ENCODE peak calls at places on chromosomes 16 and 17, in seven cellular contexts. One of them, this sample, is unnamed.

GRCh38 chr17:77184474-77184873 is 43.7 kb downstream of the SEC14L1 start:
- DNase-seq in IMR-90: no peak
- DNase-seq in cardiac fibroblast: peak; percentile 36
- DNase-seq in nephron progenitor cell: no peak
- DNase-seq in WTC11: no peak
- DNase-seq in activated CD8-positive, alpha-beta T cell treated with anti-CD3 and anti-CD28 coated beads for 36 hours: no peak
- DNase-seq in fibroblast of the aortic adventitia: peak; percentile 21
- DNase-seq in this sample: no peak

GRCh38 chr16:18932243-18932997 is 6.2 kb upstream of the SMG1 start:
- DNase-seq in IMR-90: peak; percentile 43
- DNase-seq in cardiac fibroblast: peak; percentile 80
- DNase-seq in nephron progenitor cell: no peak
- DNase-seq in WTC11: no peak
- DNase-seq in activated CD8-positive, alpha-beta T cell treated with anti-CD3 and anti-CD28 coated beads for 36 hours: no peak
- DNase-seq in fibroblast of the aortic adventitia: peak; percentile 81
- DNase-seq in this sample: no peak

GRCh38 chr16:72689851-72690250 is 358.1 kb downstream of the ZFHX3 start:
- DNase-seq in IMR-90: peak; percentile 17
- DNase-seq in cardiac fibroblast: peak; percentile 12
- DNase-seq in nephron progenitor cell: no peak
- DNase-seq in WTC11: no peak
- DNase-seq in activated CD8-positive, alpha-beta T cell treated with anti-CD3 and anti-CD28 coated beads for 36 hours: no peak
- DNase-seq in fibroblast of the aortic adventitia: peak; percentile 60
- DNase-seq in this sample: no peak

GRCh38 chr17:50772251-50772650 is 4.9 kb upstream of the ANKRD40CL start:
- DNase-seq in IMR-90: no peak
- DNase-seq in cardiac fibroblast: no peak
- DNase-seq in nephron progenitor cell: no peak
- DNase-seq in WTC11: no peak
- DNase-seq in activated CD8-positive, alpha-beta T cell treated with anti-CD3 and anti-CD28 coated beads for 36 hours: no peak
- DNase-seq in fibroblast of the aortic adventitia: no peak
- DNase-seq in this sample: no peak

GRCh38 chr17:36545093-36545464 is 360 bp downstream of the GGNBP2 start:
- DNase-seq in IMR-90: no peak
- DNase-seq in cardiac fibroblast: no peak
- DNase-seq in nephron progenitor cell: no peak
- DNase-seq in WTC11: no peak
- DNase-seq in activated CD8-positive, alpha-beta T cell treated with anti-CD3 and anti-CD28 coated beads for 36 hours: no peak
- DNase-seq in fibroblast of the aortic adventitia: no peak
- DNase-seq in this sample: peak; percentile 72

GRCh38 chr16:81838794-81839193 is 59.7 kb downstream of the PLCG2 start:
- DNase-seq in IMR-90: peak; percentile 9
- DNase-seq in cardiac fibroblast: peak; percentile 29
- DNase-seq in nephron progenitor cell: no peak
- DNase-seq in WTC11: no peak
- DNase-seq in activated CD8-positive, alpha-beta T cell treated with anti-CD3 and anti-CD28 coated beads for 36 hours: no peak
- DNase-seq in fibroblast of the aortic adventitia: no peak
- DNase-seq in this sample: no peak

GRCh38 chr16:54657058-54657708 is 273.5 kb upstream of the IRX5 start:
- DNase-seq in IMR-90: no peak
- DNase-seq in cardiac fibroblast: peak; percentile 69
- DNase-seq in nephron progenitor cell: no peak
- DNase-seq in WTC11: no peak
- DNase-seq in activated CD8-positive, alpha-beta T cell treated with anti-CD3 and anti-CD28 coated beads for 36 hours: no peak
- DNase-seq in fibroblast of the aortic adventitia: peak; percentile 84
- DNase-seq in this sample: no peak

GRCh38 chr16:66457888-66458287 is 30.8 kb downstream of the BEAN1 start:
- DNase-seq in IMR-90: peak; percentile 5
- DNase-seq in cardiac fibroblast: peak; percentile 13
- DNase-seq in nephron progenitor cell: no peak
- DNase-seq in WTC11: no peak
- DNase-seq in activated CD8-positive, alpha-beta T cell treated with anti-CD3 and anti-CD28 coated beads for 36 hours: no peak
- DNase-seq in fibroblast of the aortic adventitia: no peak
- DNase-seq in this sample: no peak

GRCh38 chr17:73274490-73274889 is 12.8 kb upstream of the CPSF4L start:
- DNase-seq in IMR-90: no peak
- DNase-seq in cardiac fibroblast: no peak
- DNase-seq in nephron progenitor cell: no peak
- DNase-seq in WTC11: no peak
- DNase-seq in activated CD8-positive, alpha-beta T cell treated with anti-CD3 and anti-CD28 coated beads for 36 hours: no peak
- DNase-seq in fibroblast of the aortic adventitia: no peak
- DNase-seq in this sample: no peak

GRCh38 chr16:15857779-15858560 is 1.1 kb upstream of the MYH11 start:
- DNase-seq in IMR-90: peak; percentile 50
- DNase-seq in cardiac fibroblast: peak; percentile 9
- DNase-seq in nephron progenitor cell: peak; percentile 63
- DNase-seq in WTC11: peak; percentile 69
- DNase-seq in activated CD8-positive, alpha-beta T cell treated with anti-CD3 and anti-CD28 coated beads for 36 hours: no peak
- DNase-seq in fibroblast of the aortic adventitia: peak; percentile 33
- DNase-seq in this sample: peak; percentile 13

GRCh38 chr16:17245727-17246576 is 224.8 kb downstream of the XYLT1 start:
- DNase-seq in IMR-90: no peak
- DNase-seq in cardiac fibroblast: no peak
- DNase-seq in nephron progenitor cell: no peak
- DNase-seq in WTC11: no peak
- DNase-seq in activated CD8-positive, alpha-beta T cell treated with anti-CD3 and anti-CD28 coated beads for 36 hours: no peak
- DNase-seq in fibroblast of the aortic adventitia: no peak
- DNase-seq in this sample: no peak

GRCh38 chr17:77076046-77076882 is 64.5 kb upstream of the SEC14L1 start:
- DNase-seq in IMR-90: peak; percentile 9
- DNase-seq in cardiac fibroblast: peak; percentile 11
- DNase-seq in nephron progenitor cell: peak; percentile 16
- DNase-seq in WTC11: no peak
- DNase-seq in activated CD8-positive, alpha-beta T cell treated with anti-CD3 and anti-CD28 coated beads for 36 hours: no peak
- DNase-seq in fibroblast of the aortic adventitia: no peak
- DNase-seq in this sample: no peak

GRCh38 chr17:59753522-59754467 is 46.3 kb downstream of the VMP1 start:
- DNase-seq in IMR-90: peak; percentile 93
- DNase-seq in cardiac fibroblast: peak; percentile 96
- DNase-seq in nephron progenitor cell: peak; percentile 20
- DNase-seq in WTC11: no peak
- DNase-seq in activated CD8-positive, alpha-beta T cell treated with anti-CD3 and anti-CD28 coated beads for 36 hours: peak; percentile 35
- DNase-seq in fibroblast of the aortic adventitia: peak; percentile 96
- DNase-seq in this sample: no peak

GRCh38 chr16:57960826-57961472 is 10.0 kb downstream of the CNGB1 start:
- DNase-seq in IMR-90: no peak
- DNase-seq in cardiac fibroblast: no peak
- DNase-seq in nephron progenitor cell: no peak
- DNase-seq in WTC11: no peak
- DNase-seq in activated CD8-positive, alpha-beta T cell treated with anti-CD3 and anti-CD28 coated beads for 36 hours: no peak
- DNase-seq in fibroblast of the aortic adventitia: no peak
- DNase-seq in this sample: no peak

GRCh38 chr16:13120557-13120956 is 219.2 kb downstream of the SHISA9 start:
- DNase-seq in IMR-90: no peak
- DNase-seq in cardiac fibroblast: no peak
- DNase-seq in nephron progenitor cell: no peak
- DNase-seq in WTC11: no peak
- DNase-seq in activated CD8-positive, alpha-beta T cell treated with anti-CD3 and anti-CD28 coated beads for 36 hours: no peak
- DNase-seq in fibroblast of the aortic adventitia: no peak
- DNase-seq in this sample: no peak

GRCh38 chr17:31053076-31053475 is 41.7 kb upstream of the NF1 start:
- DNase-seq in IMR-90: no peak
- DNase-seq in cardiac fibroblast: no peak
- DNase-seq in nephron progenitor cell: no peak
- DNase-seq in WTC11: no peak
- DNase-seq in activated CD8-positive, alpha-beta T cell treated with anti-CD3 and anti-CD28 coated beads for 36 hours: no peak
- DNase-seq in fibroblast of the aortic adventitia: no peak
- DNase-seq in this sample: no peak

GRCh38 chr17:2863204-2863603 is 67.0 kb downstream of the RAP1GAP2 start:
- DNase-seq in IMR-90: no peak
- DNase-seq in cardiac fibroblast: no peak
- DNase-seq in nephron progenitor cell: no peak
- DNase-seq in WTC11: no peak
- DNase-seq in activated CD8-positive, alpha-beta T cell treated with anti-CD3 and anti-CD28 coated beads for 36 hours: no peak
- DNase-seq in fibroblast of the aortic adventitia: no peak
- DNase-seq in this sample: no peak

GRCh38 chr16:3058173-3059030 is 7.0 kb upstream of the IL32 start:
- DNase-seq in IMR-90: no peak
- DNase-seq in cardiac fibroblast: peak; percentile 43
- DNase-seq in nephron progenitor cell: peak; percentile 58
- DNase-seq in WTC11: peak; percentile 76
- DNase-seq in activated CD8-positive, alpha-beta T cell treated with anti-CD3 and anti-CD28 coated beads for 36 hours: peak; percentile 83
- DNase-seq in fibroblast of the aortic adventitia: no peak
- DNase-seq in this sample: peak; percentile 36

GRCh38 chr16:69131749-69132423 is 502 bp downstream of the CHTF8 start:
- DNase-seq in IMR-90: peak; percentile 81
- DNase-seq in cardiac fibroblast: peak; percentile 82
- DNase-seq in nephron progenitor cell: peak; percentile 90
- DNase-seq in WTC11: peak; percentile 84
- DNase-seq in activated CD8-positive, alpha-beta T cell treated with anti-CD3 and anti-CD28 coated beads for 36 hours: peak; percentile 83
- DNase-seq in fibroblast of the aortic adventitia: peak; percentile 77
- DNase-seq in this sample: peak; percentile 82

GRCh38 chr16:35391328-35391727 is 1931.9 kb downstream of the TP53TG3F start:
- DNase-seq in IMR-90: peak; percentile 23
- DNase-seq in cardiac fibroblast: peak; percentile 45
- DNase-seq in nephron progenitor cell: peak; percentile 6
- DNase-seq in WTC11: peak; percentile 47
- DNase-seq in activated CD8-positive, alpha-beta T cell treated with anti-CD3 and anti-CD28 coated beads for 36 hours: peak; percentile 42
- DNase-seq in fibroblast of the aortic adventitia: peak; percentile 19
- DNase-seq in this sample: no peak

GRCh38 chr16:80122155-80122554 is 418.6 kb upstream of the DYNLRB2 start:
- DNase-seq in IMR-90: no peak
- DNase-seq in cardiac fibroblast: no peak
- DNase-seq in nephron progenitor cell: no peak
- DNase-seq in WTC11: no peak
- DNase-seq in activated CD8-positive, alpha-beta T cell treated with anti-CD3 and anti-CD28 coated beads for 36 hours: no peak
- DNase-seq in fibroblast of the aortic adventitia: peak; percentile 83
- DNase-seq in this sample: no peak

GRCh38 chr16:64900517-64900916 is 221.3 kb downstream of the CDH11 start:
- DNase-seq in IMR-90: no peak
- DNase-seq in cardiac fibroblast: peak; percentile 18
- DNase-seq in nephron progenitor cell: no peak
- DNase-seq in WTC11: no peak
- DNase-seq in activated CD8-positive, alpha-beta T cell treated with anti-CD3 and anti-CD28 coated beads for 36 hours: no peak
- DNase-seq in fibroblast of the aortic adventitia: no peak
- DNase-seq in this sample: no peak
- TF ChIP-seq CTCF in IMR-90: no peak
- TF ChIP-seq CTCF in cardiac fibroblast: no peak
- TF ChIP-seq CTCF in nephron progenitor cell: no peak
- TF ChIP-seq CTCF in WTC11: no peak
- TF ChIP-seq CTCF in activated CD8-positive, alpha-beta T cell treated with anti-CD3 and anti-CD28 coated beads for 36 hours: no peak
- TF ChIP-seq CTCF in fibroblast of the aortic adventitia: no peak
- TF ChIP-seq CTCF in this sample: no peak

GRCh38 chr17:81295678-81296381 is 723 bp upstream of the SLC38A10 start:
- DNase-seq in IMR-90: peak; percentile 33
- DNase-seq in cardiac fibroblast: peak; percentile 46
- DNase-seq in nephron progenitor cell: no peak
- DNase-seq in WTC11: peak; percentile 57
- DNase-seq in activated CD8-positive, alpha-beta T cell treated with anti-CD3 and anti-CD28 coated beads for 36 hours: peak; percentile 64
- DNase-seq in fibroblast of the aortic adventitia: peak; percentile 26
- DNase-seq in this sample: peak; percentile 37
- TF ChIP-seq CTCF in IMR-90: peak; percentile 37
- TF ChIP-seq CTCF in cardiac fibroblast: peak; percentile 47
- TF ChIP-seq CTCF in nephron progenitor cell: peak; percentile 17
- TF ChIP-seq CTCF in WTC11: no peak
- TF ChIP-seq CTCF in activated CD8-positive, alpha-beta T cell treated with anti-CD3 and anti-CD28 coated beads for 36 hours: peak; percentile 51
- TF ChIP-seq CTCF in fibroblast of the aortic adventitia: peak; percentile 36
- TF ChIP-seq CTCF in this sample: peak; percentile 52

GRCh38 chr17:13131211-13131610 is 113.4 kb upstream of the ELAC2 start:
- DNase-seq in IMR-90: no peak
- DNase-seq in cardiac fibroblast: no peak
- DNase-seq in nephron progenitor cell: no peak
- DNase-seq in WTC11: no peak
- DNase-seq in activated CD8-positive, alpha-beta T cell treated with anti-CD3 and anti-CD28 coated beads for 36 hours: no peak
- DNase-seq in fibroblast of the aortic adventitia: no peak
- DNase-seq in this sample: no peak

GRCh38 chr17:13128676-13129075 is 110.8 kb upstream of the ELAC2 start:
- DNase-seq in IMR-90: no peak
- DNase-seq in cardiac fibroblast: no peak
- DNase-seq in nephron progenitor cell: no peak
- DNase-seq in WTC11: no peak
- DNase-seq in activated CD8-positive, alpha-beta T cell treated with anti-CD3 and anti-CD28 coated beads for 36 hours: no peak
- DNase-seq in fibroblast of the aortic adventitia: no peak
- DNase-seq in this sample: no peak

DNA sequence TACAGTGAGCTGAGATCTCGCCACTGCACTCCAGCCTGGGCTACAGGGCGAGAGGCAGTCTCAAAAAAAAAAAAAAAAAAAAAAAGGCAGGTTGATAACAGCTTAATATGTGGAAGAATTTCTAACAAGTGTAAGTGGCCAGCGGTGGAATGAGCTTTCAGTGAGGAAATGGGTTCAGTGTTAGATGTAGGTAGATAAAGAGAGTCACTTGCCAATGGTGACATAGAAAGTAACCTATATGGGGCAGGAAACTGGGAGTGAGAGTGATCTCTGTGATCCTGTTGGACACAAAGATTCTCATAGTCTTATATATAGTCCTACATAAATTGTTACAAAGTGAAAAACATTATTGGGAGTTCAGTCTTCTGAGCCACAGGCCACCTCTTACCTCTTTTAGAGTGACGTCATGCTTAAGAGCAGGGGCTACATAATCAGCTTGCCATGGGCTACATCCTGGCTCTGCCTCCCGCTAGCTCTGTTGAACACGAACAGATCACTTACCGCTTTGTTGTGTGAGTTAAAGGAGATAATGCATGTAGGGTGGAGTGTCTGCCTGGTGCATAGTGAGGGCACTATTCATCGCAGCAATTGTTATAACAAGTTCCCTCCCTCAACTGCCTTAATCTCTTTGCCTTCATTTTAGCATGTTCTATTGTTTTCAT is 110.2 kb upstream of the ELAC2 start:
- DNase-seq in IMR-90: no peak
- DNase-seq in cardiac fibroblast: no peak
- DNase-seq in nephron progenitor cell: no peak
- DNase-seq in WTC11: no peak
- DNase-seq in activated CD8-positive, alpha-beta T cell treated with anti-CD3 and anti-CD28 coated beads for 36 hours: no peak
- DNase-seq in fibroblast of the aortic adventitia: no peak
- DNase-seq in this sample: no peak
- TF ChIP-seq CTCF in IMR-90: no peak
- TF ChIP-seq CTCF in cardiac fibroblast: no peak
- TF ChIP-seq CTCF in nephron progenitor cell: no peak
- TF ChIP-seq CTCF in WTC11: no peak
- TF ChIP-seq CTCF in activated CD8-positive, alpha-beta T cell treated with anti-CD3 and anti-CD28 coated beads for 36 hours: no peak
- TF ChIP-seq CTCF in fibroblast of the aortic adventitia: no peak
- TF ChIP-seq CTCF in this sample: no peak

GRCh38 chr16:85173077-85173980 is 61.1 kb upstream of the CIBAR2 start:
- DNase-seq in IMR-90: peak; percentile 97
- DNase-seq in cardiac fibroblast: peak; percentile 93
- DNase-seq in nephron progenitor cell: no peak
- DNase-seq in WTC11: no peak
- DNase-seq in activated CD8-positive, alpha-beta T cell treated with anti-CD3 and anti-CD28 coated beads for 36 hours: no peak
- DNase-seq in fibroblast of the aortic adventitia: peak; percentile 79
- DNase-seq in this sample: no peak
- TF ChIP-seq CTCF in IMR-90: peak; percentile 54
- TF ChIP-seq CTCF in cardiac fibroblast: no peak
- TF ChIP-seq CTCF in nephron progenitor cell: no peak
- TF ChIP-seq CTCF in WTC11: no peak
- TF ChIP-seq CTCF in activated CD8-positive, alpha-beta T cell treated with anti-CD3 and anti-CD28 coated beads for 36 hours: no peak
- TF ChIP-seq CTCF in fibroblast of the aortic adventitia: peak; percentile 32
- TF ChIP-seq CTCF in this sample: no peak

This sample was measured in progenitor cell of endocrine pancreas.